ENCODE peak calls at places on chromosomes 6 and 20, in ten cellular contexts. H, A, L, K, I, G, W, S, N and T are unnamed samples.

GRCh38 chr6:13183446-13184088 is 144.8 kb downstream of the TBC1D7 start:
- DNase-seq in H (no peak), A (no peak), L (no peak), K (no peak), I (no peak), G (no peak), W (no peak), S (no peak), N (no peak), T (no peak)

GRCh38 chr6:56399250-56399671 is 151.9 kb upstream of the COL21A1 start:
- DNase-seq in H (no peak), A (no peak), L (no peak), K (no peak), I (no peak), G (no peak), W (no peak), S (no peak), N (no peak), T (no peak)

GRCh38 chr6:14521141-14521540 is 403.6 kb downstream of the CD83 start:
- DNase-seq in H (no peak), A (no peak), L (no peak), K (no peak), I (no peak), G (no peak), W (no peak), S (no peak), N (no peak), T (no peak)

GRCh38 chr20:6942266-6942665 is 174.8 kb downstream of the BMP2 start:
- DNase-seq in H (no peak), A (no peak), L (no peak), K (no peak), I (no peak), G (no peak), W (no peak), S (no peak), N (no peak), T (no peak)

GRCh38 chr6:134174790-134175531 is 122.5 kb upstream of the SLC2A12 start:
- DNase-seq in H (peak), A (peak), L (peak), K (peak), I (peak), G (peak), W (peak), S (peak), N (peak), T (no peak)

GRCh38 chr6:11009353-11009752 is 34.8 kb downstream of the ELOVL2 start:
- DNase-seq in H (no peak), A (peak), L (no peak), K (no peak), I (no peak), G (no peak), W (peak), S (no peak), N (no peak), T (no peak)

GRCh38 chr6:168062346-168063289 is 16.4 kb downstream of the FRMD1 start:
- DNase-seq in H (no peak), A (no peak), L (no peak), K (no peak), I (no peak), G (no peak), W (no peak), S (no peak), N (no peak), T (no peak)

GRCh38 chr6:170128346-170128745 is 162.5 kb downstream of the DLL1 start:
- DNase-seq in H (no peak), A (no peak), L (no peak), K (no peak), I (no peak), G (no peak), W (no peak), S (peak), N (no peak), T (no peak)

GRCh38 chr6:41621367-41621766 is 16.9 kb upstream of the MDFI start:
- DNase-seq in H (no peak), A (no peak), L (no peak), K (no peak), I (no peak), G (no peak), W (no peak), S (no peak), N (no peak), T (no peak)

GRCh38 chr6:25369450-25370086 is 90.4 kb downstream of the CARMIL1 start:
- DNase-seq in H (peak), A (peak), L (no peak), K (no peak), I (peak), G (peak), W (peak), S (peak), N (no peak), T (no peak)

DNA sequence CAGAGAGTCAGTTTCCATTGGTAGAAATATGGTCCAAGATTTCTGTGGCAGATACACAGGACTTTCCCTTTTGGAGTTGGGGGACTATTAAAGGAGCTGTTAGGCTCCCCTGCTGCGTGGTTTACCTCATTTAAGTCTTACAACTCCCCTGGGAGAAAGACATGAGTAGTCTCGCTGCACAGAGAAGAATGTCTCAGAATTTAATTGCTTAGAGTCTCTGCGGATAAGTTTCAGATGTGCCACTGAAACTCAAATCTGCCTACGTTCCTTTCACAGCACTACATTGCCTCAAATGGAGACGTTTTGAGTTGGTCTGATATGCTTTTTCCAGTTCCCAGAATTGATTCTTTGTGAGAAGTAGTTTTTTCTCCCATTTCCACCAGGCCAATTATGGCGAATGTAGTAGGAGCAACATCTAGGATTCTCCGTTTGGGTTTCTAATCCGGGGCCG is 585 bp upstream of the SLC35F1 start:
- DNase-seq in H (no peak), A (peak), L (no peak), K (no peak), I (no peak), G (no peak), W (peak), S (no peak), N (no peak), T (no peak)
- H3K4me3 ChIP-seq in H (peak), A (no peak), L (peak), K (no peak), I (no peak), G (no peak), W (no peak), S (peak), N (peak), T (peak)

GRCh38 chr6:31575335-31575901 is at the start of gene TNF:
- DNase-seq in H (peak), A (peak), L (no peak), K (no peak), I (no peak), G (peak), W (no peak), S (peak), N (peak), T (no peak)
- H3K4me3 ChIP-seq in H (peak), A (peak), L (no peak), K (no peak), I (peak), G (peak), W (no peak), S (peak), N (peak), T (no peak)

DNA sequence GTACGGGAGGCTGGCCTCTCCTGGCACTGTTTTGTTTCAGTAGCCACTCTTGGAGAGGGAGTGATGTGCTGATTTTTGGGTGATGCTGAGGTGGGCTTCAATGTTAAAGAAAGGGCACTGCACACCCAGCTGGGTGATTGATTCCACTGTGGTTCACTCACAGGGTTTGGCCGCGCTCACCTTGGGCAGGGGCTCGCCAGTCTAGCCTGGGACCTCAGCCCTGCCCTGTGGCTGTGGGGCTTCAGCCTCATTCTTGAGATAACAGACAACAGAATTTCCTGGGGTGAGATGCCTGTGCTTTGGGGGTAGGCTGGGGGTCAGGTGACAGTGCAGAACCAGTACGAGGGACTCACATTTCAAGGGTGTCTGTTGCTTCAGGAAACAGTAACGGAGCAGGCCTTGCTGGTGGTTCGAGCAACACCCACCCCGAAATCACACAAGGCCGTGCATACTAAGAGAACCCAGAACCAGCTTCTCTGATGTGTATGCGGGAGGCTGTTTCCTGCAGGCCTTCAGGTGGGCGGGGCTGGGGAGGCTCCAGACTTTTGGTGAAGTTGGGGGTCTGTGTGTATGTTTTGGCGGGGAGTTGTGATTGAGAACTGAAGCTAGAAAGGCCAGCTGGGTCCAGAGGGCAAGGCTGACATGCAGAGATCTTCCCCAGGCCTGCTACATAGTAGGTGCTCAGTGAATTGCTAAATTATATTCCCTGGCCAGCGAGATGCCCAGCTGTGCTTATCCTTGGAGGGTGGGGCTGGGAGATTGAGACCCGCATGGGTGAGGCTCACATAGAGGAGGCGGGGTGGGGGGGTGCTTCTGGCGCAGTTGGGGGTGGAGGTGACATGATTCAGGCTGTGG is 154.2 kb upstream of the RNF24 start:
- DNase-seq in H (no peak), A (peak), L (no peak), K (no peak), I (no peak), G (no peak), W (no peak), S (no peak), N (no peak), T (no peak)
- H3K4me3 ChIP-seq in H (no peak), A (no peak), L (no peak), K (no peak), I (no peak), G (no peak), W (no peak), S (no peak), N (no peak), T (no peak)

GRCh38 chr6:110877569-110877968 is 3.0 kb downstream of the AMD1 start:
- DNase-seq in H (no peak), A (no peak), L (no peak), K (no peak), I (no peak), G (no peak), W (no peak), S (no peak), N (no peak), T (no peak)

GRCh38 chr6:110877154-110877564 is 2.6 kb downstream of the AMD1 start:
- DNase-seq in H (no peak), A (no peak), L (no peak), K (no peak), I (no peak), G (no peak), W (peak), S (no peak), N (no peak), T (no peak)

GRCh38 chr6:110880651-110881050 is 6.1 kb downstream of the AMD1 start:
- DNase-seq in H (no peak), A (no peak), L (no peak), K (no peak), I (no peak), G (no peak), W (no peak), S (no peak), N (no peak), T (no peak)

GRCh38 chr6:110876170-110876773 is 1.7 kb downstream of the AMD1 start:
- DNase-seq in H (peak), A (peak), L (peak), K (peak), I (peak), G (peak), W (peak), S (peak), N (peak), T (peak)

DNA sequence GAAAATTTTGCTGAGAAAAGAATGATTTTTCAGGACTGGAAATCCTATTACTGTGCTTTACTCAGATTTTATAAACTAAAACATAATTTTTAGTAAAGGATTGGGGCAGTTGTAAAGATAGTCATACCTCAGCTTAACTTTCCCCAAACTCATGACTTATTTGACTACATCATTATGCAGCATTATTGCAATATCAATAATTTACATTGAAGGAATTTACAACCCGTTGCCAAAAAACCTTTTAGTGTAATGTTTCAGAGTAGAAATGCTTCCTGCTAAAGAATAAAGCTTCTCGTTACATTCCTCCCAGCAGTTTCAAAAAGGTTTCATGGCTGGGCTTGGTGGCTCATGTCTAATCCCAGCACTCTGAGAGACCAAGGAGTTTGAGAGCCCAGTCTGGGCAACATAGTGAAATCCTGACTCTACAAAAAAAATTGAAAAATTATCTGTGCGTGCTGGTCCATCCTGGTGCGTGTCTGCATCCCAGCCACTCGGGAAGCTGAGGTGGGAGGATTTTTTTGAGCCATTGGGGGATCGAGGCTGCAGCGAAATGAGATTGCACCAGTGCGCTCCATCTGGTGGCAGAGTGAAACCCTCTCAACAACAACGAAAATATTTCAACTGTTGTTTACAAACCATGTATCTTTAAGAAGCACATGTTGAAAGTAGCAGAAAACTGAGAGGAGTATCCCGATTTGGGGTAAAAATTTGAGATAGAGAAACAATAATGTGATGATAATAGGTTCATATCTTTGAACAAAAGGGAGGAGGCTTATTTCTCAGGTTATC is 4.4 kb downstream of the AMD1 start:
- DNase-seq in H (peak), A (peak), L (peak), K (no peak), I (peak), G (peak), W (peak), S (no peak), N (peak), T (no peak)
- H3K4me3 ChIP-seq in H (no peak), A (peak), L (peak), K (peak), I (peak), G (no peak), W (peak), S (no peak), N (peak), T (peak)

GRCh38 chr6:127367023-127367375 is 23.6 kb upstream of the ECHDC1 start:
- DNase-seq in H (no peak), A (no peak), L (no peak), K (no peak), I (no peak), G (no peak), W (peak), S (no peak), N (no peak), T (no peak)
- H3K4me3 ChIP-seq in H (no peak), A (no peak), L (no peak), K (no peak), I (no peak), G (no peak), W (no peak), S (no peak), N (no peak), T (no peak)

GRCh38 chr6:29628419-29629281 is 4.3 kb downstream of the GABBR1 start:
- DNase-seq in H (peak), A (peak), L (peak), K (no peak), I (no peak), G (peak), W (peak), S (peak), N (peak), T (no peak)

GRCh38 chr6:29627762-29628418 is 5.1 kb downstream of the GABBR1 start:
- DNase-seq in H (peak), A (no peak), L (peak), K (no peak), I (peak), G (peak), W (peak), S (peak), N (no peak), T (no peak)

GRCh38 chr6:29624520-29624961 is 8.4 kb downstream of the GABBR1 start:
- DNase-seq in H (no peak), A (no peak), L (no peak), K (no peak), I (no peak), G (no peak), W (no peak), S (no peak), N (no peak), T (no peak)

GRCh38 chr6:29626948-29627761 is 5.8 kb downstream of the GABBR1 start:
- DNase-seq in H (no peak), A (no peak), L (peak), K (no peak), I (no peak), G (no peak), W (peak), S (no peak), N (no peak), T (no peak)

GRCh38 chr6:29625337-29625930 is 7.5 kb downstream of the GABBR1 start:
- DNase-seq in H (no peak), A (no peak), L (no peak), K (no peak), I (no peak), G (no peak), W (no peak), S (no peak), N (no peak), T (no peak)
- H3K4me3 ChIP-seq in H (no peak), A (no peak), L (no peak), K (no peak), I (no peak), G (no peak), W (no peak), S (no peak), N (no peak), T (no peak)

GRCh38 chr6:89148016-89148750 is 2.3 kb downstream of the PM20D2 start:
- DNase-seq in H (no peak), A (no peak), L (no peak), K (no peak), I (no peak), G (no peak), W (peak), S (no peak), N (no peak), T (no peak)
- H3K4me3 ChIP-seq in H (no peak), A (no peak), L (peak), K (no peak), I (no peak), G (no peak), W (no peak), S (no peak), N (peak), T (no peak)

GRCh38 chr6:111620168-111620567 is 14.5 kb upstream of the TRAF3IP2 start:
- DNase-seq in H (peak), A (no peak), L (no peak), K (no peak), I (no peak), G (peak), W (no peak), S (no peak), N (peak), T (no peak)
- H3K4me3 ChIP-seq in H (no peak), A (no peak), L (no peak), K (no peak), I (no peak), G (no peak), W (no peak), S (no peak), N (no peak), T (no peak)